ENCODE peak calls at places on chromosome 19, in nine cellular contexts. K, R, X, T, G, I, V, U and H are unnamed samples.
A peak's percentile ranks its signal among the peaks of the same experiment; 100 is the strongest.

GRCh38 chr19:40266912-40267600 is 18.1 kb downstream of the AKT2 start:
- DNase-seq in U (no peak), I (no peak), K (no peak), G (no peak), T (no peak), V (no peak), X (no peak), R (no peak), H (no peak)

GRCh38 chr19:3224346-3225325 is at the start of gene CELF5:
- DNase-seq in G (no peak), V (peak; percentile 82), U (peak; percentile 54), K (peak; percentile 43), T (peak; percentile 18), X (peak; percentile 80), R (no peak), I (peak; percentile 80), H (peak; percentile 86)

GRCh38 chr19:13208131-13208963 is 58.1 kb downstream of the IER2 start:
- DNase-seq in T (no peak), R (peak; percentile 45), X (no peak), V (peak; percentile 66), K (peak; percentile 92), I (peak; percentile 40), U (peak; percentile 51), G (peak; percentile 51), H (no peak)

GRCh38 chr19:35220315-35220921 is 8.1 kb downstream of the FAM187B start:
- DNase-seq in I (no peak), G (no peak), R (no peak), K (peak; percentile 53), X (no peak), V (no peak), U (no peak), T (no peak), H (no peak)

GRCh38 chr19:29665826-29666633 is 769 bp downstream of the PLEKHF1 start:
- DNase-seq in T (peak; percentile 22), K (peak; percentile 73), I (peak; percentile 28), X (peak; percentile 39), V (peak; percentile 63), G (no peak), U (no peak), R (peak; percentile 52), H (no peak)

GRCh38 chr19:409006-409514 is at the start of gene C2CD4C:
- DNase-seq in K (peak; percentile 17), X (peak; percentile 58), R (no peak), G (no peak), T (no peak), U (no peak), V (peak; percentile 56), I (peak; percentile 80), H (peak; percentile 76)

GRCh38 chr19:1833540-1833939 is 14.7 kb downstream of the REXO1 start:
- DNase-seq in V (no peak), T (no peak), I (no peak), G (no peak), R (no peak), X (no peak), K (no peak), U (no peak), H (no peak)

GRCh38 chr19:53977429-53977990 is 13.9 kb upstream of the CACNG6 start:
- DNase-seq in G (peak; percentile 40), I (peak; percentile 83), U (peak; percentile 28), V (peak; percentile 95), T (peak; percentile 94), K (peak; percentile 94), R (peak; percentile 79), X (peak; percentile 89), H (peak; percentile 86)

GRCh38 chr19:15161028-15161984 is 39.5 kb downstream of the NOTCH3 start:
- DNase-seq in G (no peak), K (no peak), X (no peak), V (no peak), T (peak; percentile 39), I (peak; percentile 42), R (no peak), U (no peak), H (no peak)

GRCh38 chr19:50447053-50447452 is 14.4 kb downstream of the MYBPC2 start:
- DNase-seq in X (no peak), G (no peak), K (no peak), I (no peak), V (no peak), T (no peak), U (no peak), R (no peak), H (no peak)

GRCh38 chr19:29299416-29300380 is 86.7 kb upstream of the UQCRFS1 start:
- DNase-seq in I (no peak), U (no peak), R (no peak), X (no peak), G (no peak), V (no peak), K (no peak), T (no peak), H (no peak)

GRCh38 chr19:43504426-43505185 is at the start of gene PHLDB3:
- DNase-seq in T (peak; percentile 72), G (no peak), V (peak; percentile 56), R (peak; percentile 41), I (peak; percentile 53), K (peak; percentile 26), U (peak; percentile 29), X (peak; percentile 77), H (no peak)

GRCh38 chr19:17579523-17580244 is 24.2 kb downstream of the COLGALT1 start:
- DNase-seq in K (peak; percentile 67), R (peak; percentile 35), V (peak; percentile 61), I (peak; percentile 78), U (no peak), G (no peak), X (peak; percentile 46), T (peak; percentile 59), H (peak; percentile 87)

GRCh38 chr19:38851622-38852230 is 1.9 kb upstream of the HNRNPL start:
- DNase-seq in R (peak; percentile 94), G (peak; percentile 77), K (peak; percentile 96), X (peak; percentile 99), V (peak; percentile 99), T (peak; percentile 97), U (peak; percentile 85), I (peak; percentile 92), H (peak; percentile 69)

GRCh38 chr19:12997225-12997966 is 2.1 kb downstream of the NFIX start:
- DNase-seq in I (no peak), U (no peak), R (no peak), T (no peak), G (no peak), V (no peak), X (no peak), K (no peak), H (no peak)

GRCh38 chr19:1377965-1378785 is 5.5 kb upstream of the NDUFS7 start:
- DNase-seq in K (no peak), G (no peak), I (no peak), R (no peak), U (no peak), V (no peak), T (no peak), X (no peak), H (no peak)

GRCh38 chr19:18419699-18420460 is 682 bp downstream of the SSBP4 start:
- DNase-seq in V (peak; percentile 58), R (no peak), T (no peak), I (peak; percentile 46), X (peak; percentile 78), U (no peak), G (no peak), K (no peak), H (no peak)

GRCh38 chr19:48872884-48873475 is 759 bp downstream of the PPP1R15A start:
- DNase-seq in V (peak; percentile 96), K (peak; percentile 96), X (peak; percentile 95), R (peak; percentile 92), U (peak; percentile 45), I (peak; percentile 69), G (peak; percentile 60), T (peak; percentile 100), H (peak; percentile 49)

GRCh38 chr19:32537626-32538025 is 43.4 kb upstream of the PDCD5 start:
- DNase-seq in U (no peak), R (no peak), K (no peak), T (no peak), X (no peak), V (no peak), G (no peak), I (no peak), H (no peak)

GRCh38 chr19:16247353-16248182 is 49.9 kb downstream of the AP1M1 start:
- DNase-seq in X (peak; percentile 89), K (peak; percentile 84), R (peak; percentile 83), U (peak; percentile 79), V (peak; percentile 91), G (peak; percentile 73), I (peak; percentile 96), T (peak; percentile 81), H (peak; percentile 99)

GRCh38 chr19:7909471-7910067 is 5.1 kb upstream of the TGFBR3L start:
- DNase-seq in U (no peak), G (no peak), K (no peak), I (no peak), X (no peak), R (no peak), T (no peak), V (no peak), H (no peak)

GRCh38 chr19:49141352-49141751 is 13.8 kb downstream of the HRC start:
- DNase-seq in G (no peak), V (no peak), T (no peak), K (no peak), R (no peak), U (no peak), X (no peak), I (no peak), H (no peak)